ENCODE peak calls at places on chromosomes 12 and 14, in six cellular contexts. C is ovary, J is tibial artery, X is foreskin fibroblast, U is stomach, F is progenitor cell of endocrine pancreas. N is an unnamed sample.

GRCh38 chr14:64293976-64294671 is at the start of gene ESR2:
- DNase-seq in X (peak), U (peak), J (no peak), F (peak), C (peak), N (no peak)

GRCh38 chr14:21525995-21526671 is at the start of gene SALL2:
- DNase-seq in F (peak), J (peak), C (peak), U (peak), X (peak), N (no peak)

GRCh38 chr12:98235301-98235700 is 280.1 kb upstream of the TMPO start:
- DNase-seq in U (no peak), F (no peak), J (no peak), X (no peak), C (no peak), N (no peak)

GRCh38 chr12:121970901-121971300 is 50.8 kb upstream of the BCL7A start:
- DNase-seq in C (no peak), J (no peak), U (no peak), X (no peak), F (no peak), N (no peak)

GRCh38 chr14:50010752-50011151 is 105.6 kb downstream of the VCPKMT start:
- DNase-seq in U (no peak), X (peak), C (no peak), J (no peak), F (no peak), N (no peak)

GRCh38 chr14:59788176-59788575 is 82.4 kb downstream of the RTN1 start:
- DNase-seq in C (no peak), F (no peak), X (no peak), J (no peak), U (peak), N (no peak)

GRCh38 chr12:117439531-117440001 is 78.1 kb upstream of the NOS1 start:
- DNase-seq in C (no peak), J (no peak), F (no peak), U (no peak), X (no peak), N (no peak)

GRCh38 chr14:78836777-78837176 is 666.6 kb downstream of the NRXN3 start:
- DNase-seq in C (no peak), J (no peak), X (peak), F (peak), U (peak), N (peak)

GRCh38 chr12:12518919-12519318 is 43.7 kb downstream of the DUSP16 start:
- DNase-seq in U (no peak), J (no peak), C (no peak), F (no peak), X (no peak), N (no peak)

GRCh38 chr12:15116073-15116472 is 105.1 kb downstream of the RERG start:
- DNase-seq in X (no peak), J (no peak), C (no peak), F (no peak), U (no peak), N (no peak)

GRCh38 chr12:98464155-98464554 is 51.2 kb upstream of the TMPO start:
- DNase-seq in C (no peak), J (no peak), U (no peak), F (no peak), X (peak), N (no peak)

GRCh38 chr14:100565650-100566049 is 21.6 kb downstream of the BEGAIN start:
- DNase-seq in X (no peak), J (no peak), C (no peak), F (no peak), U (no peak), N (no peak)

GRCh38 chr14:21346532-21347135 is 37.2 kb downstream of the SUPT16H start:
- DNase-seq in X (peak), U (no peak), J (no peak), F (no peak), C (no peak), N (peak)

GRCh38 chr14:65949711-65950516 is 536.3 kb upstream of the CCDC196 start:
- DNase-seq in F (no peak), X (no peak), U (peak), J (no peak), C (peak), N (no peak)

GRCh38 chr14:103880334-103880985 is 33.1 kb upstream of the PPP1R13B start:
- DNase-seq in X (peak), C (peak), J (peak), F (no peak), U (peak), N (no peak)

GRCh38 chr12:58939399-58940100 is 19.2 kb upstream of the LRIG3 start:
- DNase-seq in F (no peak), J (no peak), C (no peak), U (no peak), X (no peak), N (no peak)

GRCh38 chr12:9701380-9702154 is 31.3 kb downstream of the CLECL1 start:
- DNase-seq in C (no peak), F (no peak), J (no peak), U (no peak), X (no peak), N (no peak)

GRCh38 chr12:81835783-81836182 is 76.6 kb upstream of the PPFIA2 start:
- DNase-seq in J (no peak), U (no peak), F (no peak), C (no peak), X (no peak), N (no peak)

GRCh38 chr12:128817115-128818015 is 6.4 kb downstream of the SLC15A4 start:
- DNase-seq in X (no peak), U (peak), J (peak), F (no peak), C (no peak), N (no peak)

GRCh38 chr14:99040047-99040446 is 231.9 kb downstream of the BCL11B start:
- DNase-seq in U (peak), C (no peak), J (no peak), F (no peak), X (no peak), N (no peak)

GRCh38 chr14:53670701-53671100 is 285.9 kb downstream of the BMP4 start:
- DNase-seq in C (no peak), F (no peak), X (peak), U (no peak), J (no peak), N (peak)

GRCh38 chr12:97182719-97183118 is 275.7 kb downstream of the NEDD1 start:
- DNase-seq in J (no peak), U (no peak), X (no peak), F (no peak), C (no peak), N (no peak)

GRCh38 chr12:121009744-121010143 is 6.5 kb downstream of the C12orf43 start:
- DNase-seq in X (peak), U (peak), F (peak), C (no peak), J (no peak), N (no peak)

GRCh38 chr12:11922361-11922760 is 148.4 kb upstream of the BCL2L14 start:
- DNase-seq in F (no peak), C (no peak), J (no peak), X (no peak), U (no peak), N (no peak)

GRCh38 chr12:21677204-21677603 is 19.6 kb upstream of the LDHB start:
- DNase-seq in J (no peak), C (no peak), F (no peak), U (no peak), X (no peak), N (no peak)

GRCh38 chr14:25150934-25151790 is 101.2 kb upstream of the STXBP6 start:
- DNase-seq in C (no peak), X (peak), F (no peak), U (no peak), J (no peak), N (peak)
- TF ChIP-seq CTCF in C (no peak), X (peak), F (peak), U (peak), J (peak), N (peak)

DNA sequence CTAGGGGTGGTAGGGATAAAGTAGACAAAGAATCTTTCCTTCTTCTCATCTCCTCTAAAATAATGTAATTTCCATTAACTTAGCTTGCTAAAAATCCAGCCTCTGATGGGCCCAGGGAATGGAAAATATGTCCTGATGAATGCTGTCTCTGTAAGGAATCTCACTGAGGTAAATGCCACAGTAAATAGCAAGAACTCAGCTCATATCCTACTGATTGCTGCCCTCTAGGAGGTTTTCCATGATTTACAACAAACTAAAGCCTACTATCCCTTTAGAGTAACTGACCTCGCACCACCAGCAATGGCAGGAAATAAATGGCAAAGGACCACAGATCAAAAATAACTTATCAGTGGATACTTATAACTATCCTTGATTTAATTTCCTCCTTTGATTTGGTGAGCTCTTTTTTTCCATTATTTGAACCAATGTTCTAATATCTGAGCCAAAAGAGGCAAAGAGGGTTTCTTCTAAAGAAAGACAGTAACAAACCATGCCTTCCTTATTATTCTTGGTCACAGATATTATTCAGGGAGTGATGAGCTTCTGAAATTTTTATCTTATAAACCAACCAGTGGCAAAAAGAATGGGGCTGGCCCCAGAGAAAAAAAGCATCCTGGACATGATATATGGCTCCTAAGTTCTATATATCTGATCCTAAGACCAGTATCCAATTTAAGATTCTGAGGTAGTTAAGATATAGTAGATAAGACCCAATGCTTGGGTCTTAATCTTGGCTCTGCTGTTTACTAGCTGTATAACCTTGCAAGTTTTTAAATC is 43.7 kb downstream of the SENP1 start:
- DNase-seq in F (no peak), C (no peak), J (no peak), U (no peak), X (no peak), N (no peak)
- TF ChIP-seq CTCF in F (peak), C (no peak), J (no peak), U (no peak), X (no peak), N (no peak)

DNA sequence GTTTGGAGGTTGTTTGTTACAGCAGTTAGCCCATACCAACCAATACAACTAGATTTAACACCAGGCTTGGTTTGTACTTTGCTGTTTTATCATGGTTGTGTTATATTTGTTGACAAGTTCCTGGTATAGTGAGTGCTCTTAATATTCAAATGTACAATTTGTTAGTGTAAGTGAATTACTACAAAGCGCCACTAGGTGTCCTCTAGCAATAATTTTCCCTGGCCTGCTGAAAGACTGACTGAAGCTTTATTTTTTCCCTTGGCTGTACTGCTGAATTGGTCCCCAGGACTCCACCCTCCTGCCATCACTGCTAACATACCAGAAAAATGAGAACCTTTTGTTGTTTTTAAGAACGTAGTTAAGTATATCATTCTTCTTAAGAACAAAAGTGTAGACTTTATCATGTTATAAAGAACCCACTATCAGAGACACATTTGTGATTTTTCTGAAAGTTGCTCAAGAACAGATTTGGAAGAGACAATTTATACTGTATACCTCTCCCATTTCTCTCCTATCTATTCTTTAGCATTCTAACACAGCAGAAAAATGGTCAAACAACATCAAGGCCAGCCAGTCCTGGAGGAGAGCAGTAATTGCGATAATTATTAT is 75.3 kb upstream of the FAR2 start:
- DNase-seq in C (no peak), X (peak), F (no peak), U (no peak), J (no peak), N (no peak)
- TF ChIP-seq CTCF in C (no peak), X (peak), F (peak), U (peak), J (peak), N (peak)

GRCh38 chr12:50132505-50133135 is 20.6 kb downstream of the COX14 start:
- DNase-seq in C (no peak), U (no peak), X (no peak), F (no peak), J (no peak), N (no peak)
- TF ChIP-seq CTCF in C (no peak), U (peak), X (peak), F (peak), J (peak), N (peak)

DNA sequence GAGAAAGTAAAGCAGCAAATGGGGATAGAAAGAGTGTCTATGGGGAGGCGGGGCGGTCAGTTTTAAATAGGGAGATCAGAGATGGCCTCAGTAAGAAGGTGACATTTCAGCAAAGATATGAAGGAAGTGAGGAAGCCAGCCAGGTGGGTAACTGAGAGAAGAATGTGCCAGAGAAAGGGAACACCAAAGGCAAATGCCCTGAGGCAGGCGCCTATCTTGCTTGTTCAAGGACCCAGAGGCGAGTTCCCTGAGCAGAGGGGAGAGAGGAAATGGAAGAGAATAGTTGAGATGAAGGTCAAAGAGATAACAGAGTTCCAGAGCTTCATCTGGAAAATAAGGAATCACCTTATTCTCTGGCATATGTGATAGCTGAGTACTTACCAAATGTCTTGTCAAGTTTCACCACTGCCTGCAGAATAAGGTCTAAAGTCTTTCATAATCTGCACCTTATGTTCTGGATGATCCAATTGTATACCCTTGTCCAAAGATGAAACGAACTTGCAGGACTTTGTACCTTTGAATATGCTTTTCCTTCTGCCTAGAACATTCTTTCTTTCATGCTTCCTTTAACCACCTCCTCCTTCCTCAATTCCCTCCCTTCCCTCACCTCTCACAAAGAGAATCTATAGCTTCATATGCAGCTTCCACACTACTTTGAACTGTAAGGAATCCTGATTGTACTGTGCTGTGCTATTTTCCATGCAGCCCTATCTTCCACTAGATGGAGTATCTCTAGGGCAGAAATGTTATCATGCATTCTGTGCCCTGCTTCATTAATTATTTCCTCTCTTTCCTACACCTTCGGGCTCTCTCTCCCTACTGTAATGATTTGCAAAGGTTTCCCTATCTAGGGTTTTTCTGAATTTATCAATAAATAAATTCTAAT is 38.5 kb downstream of the GNPTAB start:
- DNase-seq in C (no peak), F (no peak), U (no peak), J (no peak), X (no peak), N (no peak)
- TF ChIP-seq CTCF in C (no peak), F (no peak), U (no peak), J (no peak), X (peak), N (no peak)

DNA sequence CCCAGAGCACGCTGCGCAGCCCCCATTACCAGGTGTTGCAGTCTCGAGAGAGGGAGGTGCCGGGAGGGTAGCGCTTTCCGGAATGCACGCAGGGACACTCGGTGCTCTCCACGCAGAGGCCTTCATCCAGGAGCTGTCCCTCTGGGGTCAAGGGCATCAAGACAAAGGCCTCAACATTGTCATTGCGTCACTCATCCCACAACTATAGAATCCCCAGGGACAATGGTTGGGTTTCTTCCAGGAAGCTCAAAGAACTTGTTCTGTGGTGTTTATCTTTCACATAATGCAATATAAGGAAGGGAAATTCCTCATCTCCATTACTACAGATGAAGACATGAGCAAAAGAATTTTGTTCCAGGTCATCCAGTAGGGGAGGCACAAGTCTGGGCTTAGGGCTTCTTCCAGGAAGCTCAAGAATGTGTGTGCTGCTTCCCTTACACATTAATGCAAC is 52.1 kb downstream of the VWF start:
- DNase-seq in F (no peak), U (no peak), X (peak), J (no peak), C (no peak), N (peak)
- TF ChIP-seq CTCF in F (no peak), U (no peak), X (peak), J (no peak), C (no peak), N (peak)

GRCh38 chr12:78146365-78146772 is 315.7 kb downstream of the NAV3 start:
- DNase-seq in F (no peak), C (no peak), X (peak), U (no peak), J (no peak), N (no peak)
- TF ChIP-seq CTCF in F (peak), C (peak), X (peak), U (peak), J (peak), N (peak)

DNA sequence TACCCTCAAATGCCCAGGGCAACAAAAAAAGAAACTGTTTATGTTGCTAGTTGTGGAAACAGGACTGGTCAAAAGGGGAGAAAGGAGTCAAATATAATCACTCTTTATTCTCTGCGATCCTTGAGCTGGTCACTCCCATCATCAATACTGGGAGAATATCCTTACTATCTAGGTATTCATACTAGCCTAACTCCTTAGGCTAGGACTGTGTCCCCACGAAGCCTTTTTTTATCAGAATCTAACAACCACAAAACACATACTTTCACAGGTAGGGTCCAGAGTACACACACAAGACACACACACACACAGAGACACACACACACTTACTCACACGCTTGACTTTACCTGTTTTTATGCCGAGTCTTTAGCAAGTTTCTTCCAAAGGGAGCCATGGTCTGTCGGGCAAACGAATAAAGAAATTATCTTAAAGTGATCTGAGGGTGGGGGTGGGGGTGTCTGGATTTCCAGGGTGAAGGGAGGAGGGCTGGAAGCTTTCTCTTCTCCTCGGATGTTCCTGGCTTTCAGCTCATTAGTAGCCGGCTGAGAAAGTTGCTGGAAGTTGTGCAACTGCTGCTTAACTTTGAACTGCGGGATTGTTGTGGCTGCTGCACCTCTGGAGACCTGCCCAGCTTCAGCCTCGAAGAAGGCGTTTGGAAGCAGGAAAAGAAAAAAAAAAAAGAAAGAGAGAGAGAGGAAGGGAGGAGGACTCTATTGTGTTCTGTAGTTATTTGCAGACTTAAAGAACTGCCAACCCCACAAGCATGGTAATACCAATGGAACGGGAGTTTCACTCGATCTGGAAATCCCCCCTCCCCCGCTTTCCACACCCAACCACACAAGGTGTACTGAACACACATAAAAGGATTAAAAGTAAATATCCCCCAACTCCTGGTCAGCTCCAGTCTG is at the start of gene RASSF9:
- DNase-seq in C (peak), X (peak), U (peak), F (no peak), J (peak), N (no peak)
- TF ChIP-seq CTCF in C (no peak), X (no peak), U (no peak), F (no peak), J (no peak), N (no peak)

GRCh38 chr12:29844667-29845066 is 60.9 kb upstream of the TMTC1 start:
- DNase-seq in F (no peak), C (no peak), J (no peak), X (peak), U (no peak), N (no peak)
- TF ChIP-seq CTCF in F (no peak), C (no peak), J (no peak), X (no peak), U (no peak), N (no peak)

N was measured in AG04449.